ENCODE peak calls at places on chromosome 1, in seven cellular contexts. M, U, O, S, K, V and L are unnamed samples.

GRCh38 chr1:89516055-89516454 is 8.6 kb upstream of the LRRC8B start:
- DNase-seq in V (no peak), U (no peak), K (no peak), O (no peak), M (no peak), S (no peak), L (no peak)

GRCh38 chr1:5585256-5585655 is 407.0 kb downstream of the NPHP4 start:
- DNase-seq in O (peak; percentile 17), V (no peak), M (no peak), S (no peak), U (no peak), K (no peak), L (no peak)

GRCh38 chr1:1630191-1630964 is 1.6 kb upstream of the MMP23B start:
- DNase-seq in V (no peak), U (no peak), K (peak; percentile 94), O (peak; percentile 85), S (peak; percentile 93), M (peak; percentile 87), L (no peak)

GRCh38 chr1:185244015-185244747 is 72.9 kb downstream of the IVNS1ABP start:
- DNase-seq in M (no peak), U (no peak), K (peak; percentile 74), O (no peak), V (no peak), S (peak; percentile 36), L (no peak)

GRCh38 chr1:234772345-234773147 is 162.6 kb upstream of the IRF2BP2 start:
- DNase-seq in O (no peak), M (peak; percentile 89), U (no peak), K (peak; percentile 92), V (peak; percentile 94), S (peak; percentile 77), L (no peak)

GRCh38 chr1:206419250-206419649 is 51.0 kb upstream of the IKBKE start:
- DNase-seq in M (no peak), S (no peak), K (no peak), V (no peak), O (no peak), U (no peak), L (no peak)

GRCh38 chr1:221865808-221866207 is 123.9 kb upstream of the DUSP10 start:
- DNase-seq in K (no peak), U (no peak), V (no peak), O (no peak), S (no peak), M (no peak), L (no peak)

GRCh38 chr1:1306661-1307260 is 969 bp downstream of the ACAP3 start:
- DNase-seq in V (no peak), M (no peak), O (no peak), S (no peak), U (no peak), K (no peak), L (no peak)

GRCh38 chr1:58620259-58620658 is 43.2 kb upstream of the TACSTD2 start:
- DNase-seq in O (no peak), U (no peak), S (no peak), K (no peak), M (no peak), V (no peak), L (no peak)

GRCh38 chr1:235998812-235999211 is 66.1 kb downstream of the NID1 start:
- DNase-seq in S (peak; percentile 53), M (peak; percentile 41), U (no peak), V (no peak), O (no peak), K (peak; percentile 66), L (no peak)

GRCh38 chr1:84435159-84435558 is 36.9 kb downstream of the DNASE2B start:
- DNase-seq in U (no peak), K (no peak), V (no peak), S (no peak), M (no peak), O (no peak), L (no peak)

GRCh38 chr1:46246548-46247432 is 773 bp upstream of the RAD54L start:
- DNase-seq in V (peak; percentile 40), S (no peak), K (peak; percentile 79), U (peak; percentile 46), O (peak; percentile 97), M (no peak), L (no peak)

GRCh38 chr1:184296466-184297243 is 90.2 kb upstream of the C1orf21 start:
- DNase-seq in U (no peak), S (no peak), K (no peak), M (no peak), V (no peak), O (no peak), L (no peak)

GRCh38 chr1:70504176-70504820 is 93.2 kb downstream of the CTH start:
- DNase-seq in M (no peak), S (no peak), K (peak; percentile 30), V (no peak), O (no peak), U (no peak), L (no peak)

GRCh38 chr1:63691672-63692425 is 82.0 kb upstream of the ROR1 start:
- DNase-seq in S (no peak), O (no peak), U (peak; percentile 84), K (peak; percentile 46), M (peak; percentile 32), V (peak; percentile 23), L (no peak)

GRCh38 chr1:187837787-187838186 is 1009.0 kb downstream of the PLA2G4A start:
- DNase-seq in O (no peak), U (no peak), S (no peak), V (no peak), M (no peak), K (no peak), L (no peak)

GRCh38 chr1:207840380-207840779 is 70.5 kb downstream of the CD34 start:
- DNase-seq in K (no peak), V (no peak), S (no peak), M (no peak), U (no peak), O (no peak), L (no peak)

GRCh38 chr1:44698138-44698537 is 23.6 kb downstream of the ARMH1 start:
- DNase-seq in O (no peak), S (no peak), K (no peak), M (peak; percentile 57), U (no peak), V (no peak), L (no peak)

GRCh38 chr1:200154069-200154767 is 126.7 kb downstream of the NR5A2 start:
- DNase-seq in O (no peak), K (peak; percentile 59), M (peak; percentile 57), S (peak; percentile 38), U (no peak), V (peak; percentile 59), L (no peak)

GRCh38 chr1:96240438-96240837 is 481.1 kb upstream of the PTBP2 start:
- DNase-seq in S (no peak), U (no peak), K (no peak), M (no peak), O (no peak), V (no peak), L (no peak)

GRCh38 chr1:212118167-212118871 is 82.8 kb downstream of the DTL start:
- DNase-seq in S (no peak), K (no peak), M (no peak), U (no peak), V (no peak), O (no peak), L (no peak)

GRCh38 chr1:29197590-29197924 is 15.9 kb upstream of the SRSF4 start:
- DNase-seq in S (no peak), O (no peak), M (no peak), V (peak; percentile 16), K (peak; percentile 44), U (peak; percentile 65), L (no peak)

GRCh38 chr1:83900530-83900929 is 98.4 kb downstream of the TTLL7 start:
- DNase-seq in U (no peak), V (no peak), O (no peak), K (no peak), S (no peak), M (no peak), L (no peak)

GRCh38 chr1:41390171-41390570 is 28.9 kb downstream of the FOXO6 start:
- DNase-seq in U (no peak), K (no peak), S (no peak), M (no peak), O (no peak), V (no peak), L (no peak)

GRCh38 chr1:101713760-101714159 is 283.0 kb downstream of the OLFM3 start:
- DNase-seq in U (no peak), O (no peak), M (no peak), S (no peak), V (no peak), K (no peak), L (no peak)

GRCh38 chr1:155947292-155947691 is 5.9 kb downstream of the RXFP4 start:
- DNase-seq in V (no peak), U (no peak), K (no peak), O (no peak), M (no peak), S (no peak), L (no peak)